ENCODE peak calls at places on chromosome 21, in four cellular contexts. One of them, this sample, is unnamed.

GRCh38 chr21:37249112-37249904 is 17.8 kb downstream of the VPS26C start:
- DNase-seq in AG04449: no peak
- DNase-seq in cardiac fibroblast: no peak
- DNase-seq in colonic mucosa: no peak
- DNase-seq in this sample: no peak

GRCh38 chr21:22791986-22792560 is 1793.9 kb downstream of the NCAM2 start:
- DNase-seq in AG04449: no peak
- DNase-seq in cardiac fibroblast: peak
- DNase-seq in colonic mucosa: peak
- DNase-seq in this sample: no peak

GRCh38 chr21:38696617-38697016 is 109.1 kb upstream of the ETS2 start:
- DNase-seq in AG04449: no peak
- DNase-seq in cardiac fibroblast: no peak
- DNase-seq in colonic mucosa: no peak
- DNase-seq in this sample: no peak

GRCh38 chr21:33850985-33851384 is 64.6 kb downstream of the ATP5PO start:
- DNase-seq in AG04449: no peak
- DNase-seq in cardiac fibroblast: no peak
- DNase-seq in colonic mucosa: no peak
- DNase-seq in this sample: no peak

GRCh38 chr21:17270234-17270633 is 242.6 kb upstream of the CXADR start:
- DNase-seq in AG04449: no peak
- DNase-seq in cardiac fibroblast: peak
- DNase-seq in colonic mucosa: no peak
- DNase-seq in this sample: no peak

GRCh38 chr21:18369115-18369514 is 34.5 kb downstream of the TMPRSS15 start:
- DNase-seq in AG04449: no peak
- DNase-seq in cardiac fibroblast: no peak
- DNase-seq in colonic mucosa: no peak
- DNase-seq in this sample: no peak

GRCh38 chr21:29645666-29646553 is 293.9 kb downstream of the GRIK1 start:
- DNase-seq in AG04449: no peak
- DNase-seq in cardiac fibroblast: no peak
- DNase-seq in colonic mucosa: no peak
- DNase-seq in this sample: no peak

GRCh38 chr21:28704746-28705145 is 287.9 kb downstream of the LTN1 start:
- DNase-seq in AG04449: no peak
- DNase-seq in cardiac fibroblast: no peak
- DNase-seq in colonic mucosa: no peak
- DNase-seq in this sample: no peak

GRCh38 chr21:33643658-33644311 is 1.5 kb downstream of the ITSN1 start:
- DNase-seq in AG04449: no peak
- DNase-seq in cardiac fibroblast: no peak
- DNase-seq in colonic mucosa: no peak
- DNase-seq in this sample: no peak

GRCh38 chr21:40531421-40531820 is 315.5 kb downstream of the DSCAM start:
- DNase-seq in AG04449: peak
- DNase-seq in cardiac fibroblast: no peak
- DNase-seq in colonic mucosa: no peak
- DNase-seq in this sample: no peak

GRCh38 chr21:37153935-37154350 is 80.9 kb downstream of the TTC3 start:
- DNase-seq in AG04449: no peak
- DNase-seq in cardiac fibroblast: peak
- DNase-seq in colonic mucosa: peak
- DNase-seq in this sample: peak

GRCh38 chr21:28402616-28402989 is 590.1 kb downstream of the LTN1 start:
- DNase-seq in AG04449: no peak
- DNase-seq in cardiac fibroblast: peak
- DNase-seq in colonic mucosa: no peak
- DNase-seq in this sample: no peak

GRCh38 chr21:17660862-17661261 is 48.2 kb upstream of the BTG3 start:
- DNase-seq in AG04449: no peak
- DNase-seq in cardiac fibroblast: no peak
- DNase-seq in colonic mucosa: no peak
- DNase-seq in this sample: no peak

GRCh38 chr21:19463966-19464365 is 1060.4 kb upstream of the TMPRSS15 start:
- DNase-seq in AG04449: no peak
- DNase-seq in cardiac fibroblast: no peak
- DNase-seq in colonic mucosa: no peak
- DNase-seq in this sample: no peak

GRCh38 chr21:37803076-37803475 is 113.2 kb downstream of the KCNJ6 start:
- DNase-seq in AG04449: no peak
- DNase-seq in cardiac fibroblast: no peak
- DNase-seq in colonic mucosa: no peak
- DNase-seq in this sample: no peak

GRCh38 chr21:27040738-27041137 is 73.8 kb upstream of the ADAMTS5 start:
- DNase-seq in AG04449: no peak
- DNase-seq in cardiac fibroblast: no peak
- DNase-seq in colonic mucosa: no peak
- DNase-seq in this sample: no peak

GRCh38 chr21:38804617-38805281 is 980 bp upstream of the ETS2 start:
- DNase-seq in AG04449: no peak
- DNase-seq in cardiac fibroblast: no peak
- DNase-seq in colonic mucosa: peak
- DNase-seq in this sample: peak

GRCh38 chr21:38803075-38803474 is 2.7 kb upstream of the ETS2 start:
- DNase-seq in AG04449: no peak
- DNase-seq in cardiac fibroblast: no peak
- DNase-seq in colonic mucosa: no peak
- DNase-seq in this sample: no peak

GRCh38 chr21:14453339-14453738 is 70.4 kb upstream of the HSPA13 start:
- DNase-seq in AG04449: no peak
- DNase-seq in cardiac fibroblast: no peak
- DNase-seq in colonic mucosa: no peak
- DNase-seq in this sample: no peak

GRCh38 chr21:38159355-38159754 is 97.4 kb upstream of the KCNJ15 start:
- DNase-seq in AG04449: peak
- DNase-seq in cardiac fibroblast: peak
- DNase-seq in colonic mucosa: peak
- DNase-seq in this sample: peak

GRCh38 chr21:30227633-30228404 is 11.9 kb upstream of the CLDN8 start:
- DNase-seq in AG04449: peak
- DNase-seq in cardiac fibroblast: peak
- DNase-seq in colonic mucosa: peak
- DNase-seq in this sample: no peak

GRCh38 chr21:29511076-29511475 is 212.4 kb downstream of the BACH1 start:
- DNase-seq in AG04449: no peak
- DNase-seq in cardiac fibroblast: no peak
- DNase-seq in colonic mucosa: no peak
- DNase-seq in this sample: no peak

GRCh38 chr21:37266515-37267221 is 466 bp downstream of the VPS26C start:
- DNase-seq in AG04449: no peak
- DNase-seq in cardiac fibroblast: peak
- DNase-seq in colonic mucosa: no peak
- DNase-seq in this sample: no peak

GRCh38 chr21:34029724-34030528 is 43.5 kb upstream of the MRPS6 start:
- DNase-seq in AG04449: no peak
- DNase-seq in cardiac fibroblast: peak
- DNase-seq in colonic mucosa: peak
- DNase-seq in this sample: no peak

GRCh38 chr21:36544545-36544944 is 64.6 kb upstream of the CLDN14 start:
- DNase-seq in AG04449: no peak
- DNase-seq in cardiac fibroblast: no peak
- DNase-seq in colonic mucosa: no peak
- DNase-seq in this sample: no peak

GRCh38 chr21:36320421-36321324 is 676 bp downstream of the MORC3 start:
- DNase-seq in AG04449: no peak
- DNase-seq in cardiac fibroblast: peak
- DNase-seq in colonic mucosa: peak
- DNase-seq in this sample: peak

GRCh38 chr21:24290151-24290833 is 1317.0 kb downstream of the MRPL39 start:
- DNase-seq in AG04449: no peak
- DNase-seq in cardiac fibroblast: no peak
- DNase-seq in colonic mucosa: no peak
- DNase-seq in this sample: no peak

GRCh38 chr21:29072873-29073221 is 601 bp downstream of the CCT8 start:
- DNase-seq in AG04449: no peak
- DNase-seq in cardiac fibroblast: peak
- DNase-seq in colonic mucosa: no peak
- DNase-seq in this sample: no peak

GRCh38 chr21:24514081-24514733 is 1093.1 kb downstream of the MRPL39 start:
- DNase-seq in AG04449: no peak
- DNase-seq in cardiac fibroblast: peak
- DNase-seq in colonic mucosa: no peak
- DNase-seq in this sample: no peak

GRCh38 chr21:38352536-38353219 is 95.9 kb downstream of the KCNJ15 start:
- DNase-seq in AG04449: no peak
- DNase-seq in cardiac fibroblast: peak
- DNase-seq in colonic mucosa: peak
- DNase-seq in this sample: peak

GRCh38 chr21:36156815-36157670 is at the start of gene DOP1B:
- DNase-seq in AG04449: no peak
- DNase-seq in cardiac fibroblast: no peak
- DNase-seq in colonic mucosa: peak
- DNase-seq in this sample: peak

GRCh38 chr21:40706806-40707205 is 140.2 kb downstream of the DSCAM start:
- DNase-seq in AG04449: no peak
- DNase-seq in cardiac fibroblast: no peak
- DNase-seq in colonic mucosa: no peak
- DNase-seq in this sample: no peak

GRCh38 chr21:29680273-29680672 is 259.5 kb downstream of the GRIK1 start:
- DNase-seq in AG04449: no peak
- DNase-seq in cardiac fibroblast: no peak
- DNase-seq in colonic mucosa: no peak
- DNase-seq in this sample: no peak

GRCh38 chr21:16070207-16070651 is 340.4 kb downstream of the USP25 start:
- DNase-seq in AG04449: no peak
- DNase-seq in cardiac fibroblast: no peak
- DNase-seq in colonic mucosa: no peak
- DNase-seq in this sample: no peak

GRCh38 chr21:16071761-16072160 is 342.0 kb downstream of the USP25 start:
- DNase-seq in AG04449: no peak
- DNase-seq in cardiac fibroblast: no peak
- DNase-seq in colonic mucosa: no peak
- DNase-seq in this sample: no peak

GRCh38 chr21:16069713-16070112 is 339.9 kb downstream of the USP25 start:
- DNase-seq in AG04449: no peak
- DNase-seq in cardiac fibroblast: no peak
- DNase-seq in colonic mucosa: no peak
- DNase-seq in this sample: no peak

GRCh38 chr21:16072176-16072575 is 342.4 kb downstream of the USP25 start:
- DNase-seq in AG04449: no peak
- DNase-seq in cardiac fibroblast: no peak
- DNase-seq in colonic mucosa: no peak
- DNase-seq in this sample: no peak

GRCh38 chr21:16071082-16071481 is 341.3 kb downstream of the USP25 start:
- DNase-seq in AG04449: no peak
- DNase-seq in cardiac fibroblast: no peak
- DNase-seq in colonic mucosa: no peak
- DNase-seq in this sample: no peak
- H3K4me3 ChIP-seq in AG04449: peak
- H3K4me3 ChIP-seq in cardiac fibroblast: peak
- H3K4me3 ChIP-seq in colonic mucosa: no peak
- H3K4me3 ChIP-seq in this sample: no peak

GRCh38 chr21:25871566-25871965 is 136.8 kb downstream of the GABPA start:
- DNase-seq in AG04449: no peak
- DNase-seq in cardiac fibroblast: no peak
- DNase-seq in colonic mucosa: no peak
- DNase-seq in this sample: no peak
- TF ChIP-seq CTCF in AG04449: no peak
- TF ChIP-seq CTCF in cardiac fibroblast: peak
- TF ChIP-seq CTCF in colonic mucosa: no peak
- TF ChIP-seq CTCF in this sample: no peak

GRCh38 chr21:46636550-46637289 is 1.2 kb downstream of the PRMT2 start:
- DNase-seq in AG04449: no peak
- DNase-seq in cardiac fibroblast: no peak
- DNase-seq in colonic mucosa: no peak
- DNase-seq in this sample: no peak

GRCh38 chr21:46639489-46640386 is 4.3 kb downstream of the PRMT2 start:
- DNase-seq in AG04449: no peak
- DNase-seq in cardiac fibroblast: peak
- DNase-seq in colonic mucosa: no peak
- DNase-seq in this sample: no peak

GRCh38 chr21:46635324-46636180 is at the start of gene PRMT2:
- DNase-seq in AG04449: peak
- DNase-seq in cardiac fibroblast: peak
- DNase-seq in colonic mucosa: peak
- DNase-seq in this sample: peak

GRCh38 chr21:46636181-46636512 is 673 bp downstream of the PRMT2 start:
- DNase-seq in AG04449: no peak
- DNase-seq in cardiac fibroblast: no peak
- DNase-seq in colonic mucosa: no peak
- DNase-seq in this sample: no peak

DNA sequence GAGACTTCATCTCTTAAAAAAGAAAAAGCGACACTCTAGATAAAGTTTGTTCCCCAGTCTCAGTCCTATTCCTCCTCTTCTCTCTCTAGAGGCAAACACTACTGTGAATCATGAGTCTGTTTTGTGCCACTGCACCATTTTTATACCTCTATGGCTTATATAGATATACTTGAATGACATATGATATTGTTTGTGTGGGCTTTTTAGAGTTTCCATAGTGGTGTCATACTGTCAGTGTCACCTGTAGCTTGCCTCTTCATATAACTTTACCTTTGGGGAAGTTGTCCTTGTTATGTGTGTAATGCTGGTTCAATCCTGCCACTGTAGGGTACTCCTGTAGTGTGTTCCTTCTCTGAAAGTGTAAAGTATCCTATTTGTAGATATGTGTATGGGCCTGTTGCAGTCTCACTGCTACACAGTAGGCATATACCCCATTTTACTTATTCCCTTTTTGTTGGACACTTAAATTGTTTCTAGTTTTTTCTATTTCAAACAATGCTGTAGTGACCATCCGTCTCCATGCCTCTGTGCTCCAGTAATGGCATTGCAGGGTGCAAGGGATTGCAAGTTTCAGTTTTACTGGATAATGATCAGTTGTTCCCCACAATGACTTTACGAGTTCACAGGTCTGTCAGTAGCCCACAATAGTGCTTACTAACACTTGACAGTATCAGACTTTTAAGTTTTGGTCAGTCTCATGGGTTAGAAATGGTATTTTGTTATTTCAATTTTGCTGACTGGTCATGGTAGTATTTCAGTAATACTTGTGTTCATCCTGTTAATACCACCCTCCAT is 2.7 kb downstream of the PRMT2 start:
- DNase-seq in AG04449: no peak
- DNase-seq in cardiac fibroblast: peak
- DNase-seq in colonic mucosa: no peak
- DNase-seq in this sample: no peak
- H3K4me3 ChIP-seq in AG04449: no peak
- H3K4me3 ChIP-seq in cardiac fibroblast: no peak
- H3K4me3 ChIP-seq in colonic mucosa: no peak
- H3K4me3 ChIP-seq in this sample: no peak

GRCh38 chr21:32141009-32141357 is 137.9 kb downstream of the MIS18A start:
- DNase-seq in AG04449: no peak
- DNase-seq in cardiac fibroblast: no peak
- DNase-seq in colonic mucosa: no peak
- DNase-seq in this sample: no peak
- TF ChIP-seq CTCF in AG04449: no peak
- TF ChIP-seq CTCF in cardiac fibroblast: no peak
- TF ChIP-seq CTCF in colonic mucosa: no peak
- TF ChIP-seq CTCF in this sample: no peak

GRCh38 chr21:42731264-42732032 is 78.0 kb downstream of the PDE9A start:
- DNase-seq in AG04449: no peak
- DNase-seq in cardiac fibroblast: no peak
- DNase-seq in colonic mucosa: peak
- DNase-seq in this sample: peak
- H3K4me3 ChIP-seq in AG04449: no peak
- H3K4me3 ChIP-seq in cardiac fibroblast: no peak
- H3K4me3 ChIP-seq in colonic mucosa: no peak
- H3K4me3 ChIP-seq in this sample: no peak